ENCODE peak calls at places on chromosomes 16 and 17, in eight cellular contexts. U is IMR-90, S is tibial nerve, V is lower lobe of right lung, G is PC-3, T is lung, E is uterus, F is lower leg skin. Z is an unnamed sample.

GRCh38 chr17:57110579-57111367 is 25.7 kb downstream of the AKAP1 start:
- DNase-seq in U (peak; percentile 3), S (no peak), V (no peak), G (no peak), T (no peak), E (no peak), F (no peak), Z (no peak)

GRCh38 chr16:27314161-27314723 is 468 bp downstream of the IL4R start:
- DNase-seq in U (peak; percentile 97), S (no peak), V (peak; percentile 80), G (peak; percentile 78), T (peak; percentile 51), E (peak; percentile 76), F (peak; percentile 49), Z (no peak)

GRCh38 chr16:20740901-20741491 is 622 bp downstream of the THUMPD1 start:
- DNase-seq in U (peak; percentile 74), S (peak; percentile 72), V (peak; percentile 94), G (peak; percentile 68), T (peak; percentile 89), E (peak; percentile 89), F (peak; percentile 84), Z (peak; percentile 78)

GRCh38 chr16:17416461-17417221 is 54.1 kb downstream of the XYLT1 start:
- DNase-seq in U (peak; percentile 38), S (peak; percentile 37), V (peak; percentile 63), G (no peak), T (peak; percentile 32), E (no peak), F (peak; percentile 39), Z (no peak)

GRCh38 chr17:15048933-15049539 is 216.1 kb downstream of the PMP22 start:
- DNase-seq in U (no peak), S (no peak), V (no peak), G (no peak), T (no peak), E (no peak), F (no peak), Z (no peak)

GRCh38 chr16:9845661-9846361 is 336.4 kb downstream of the GRIN2A start:
- DNase-seq in U (no peak), S (no peak), V (no peak), G (peak; percentile 72), T (no peak), E (no peak), F (no peak), Z (no peak)

GRCh38 chr16:23391381-23392222 is 61.4 kb downstream of the COG7 start:
- DNase-seq in U (no peak), S (no peak), V (peak; percentile 74), G (no peak), T (peak; percentile 65), E (no peak), F (no peak), Z (no peak)

GRCh38 chr17:77546772-77547201 is 406.0 kb downstream of the SEC14L1 start:
- DNase-seq in U (no peak), S (no peak), V (no peak), G (no peak), T (no peak), E (peak; percentile 26), F (no peak), Z (peak; percentile 82)

GRCh38 chr17:81702934-81703746 is at the start of gene MRPL12:
- DNase-seq in U (peak; percentile 89), S (peak; percentile 90), V (peak; percentile 96), G (peak; percentile 95), T (peak; percentile 94), E (peak; percentile 89), F (peak; percentile 90), Z (peak; percentile 98)

GRCh38 chr16:68235105-68235881 is 634 bp downstream of the ESRP2 start:
- DNase-seq in U (no peak), S (no peak), V (peak; percentile 73), G (peak; percentile 22), T (no peak), E (no peak), F (no peak), Z (no peak)

GRCh38 chr16:53692146-53692545 is 11.5 kb downstream of the RPGRIP1L start:
- DNase-seq in U (no peak), S (no peak), V (no peak), G (peak; percentile 45), T (no peak), E (no peak), F (no peak), Z (no peak)

GRCh38 chr17:15431766-15432165 is 35.7 kb downstream of the CDRT4 start:
- DNase-seq in U (no peak), S (no peak), V (no peak), G (no peak), T (no peak), E (no peak), F (no peak), Z (no peak)

GRCh38 chr17:42937712-42938596 is 26.3 kb downstream of the AARSD1 start:
- DNase-seq in U (peak; percentile 64), S (peak; percentile 28), V (no peak), G (peak; percentile 59), T (peak; percentile 31), E (peak; percentile 29), F (no peak), Z (peak; percentile 42)

GRCh38 chr17:10771142-10771541 is 32.8 kb downstream of the TMEM238L start:
- DNase-seq in U (no peak), S (no peak), V (no peak), G (peak; percentile 5), T (no peak), E (no peak), F (no peak), Z (no peak)

GRCh38 chr17:10775740-10776333 is 28.1 kb downstream of the TMEM238L start:
- DNase-seq in U (no peak), S (no peak), V (no peak), G (no peak), T (no peak), E (no peak), F (no peak), Z (no peak)

GRCh38 chr17:10769840-10770239 is 34.1 kb downstream of the TMEM238L start:
- DNase-seq in U (no peak), S (no peak), V (no peak), G (no peak), T (no peak), E (no peak), F (no peak), Z (no peak)

GRCh38 chr17:10775058-10775457 is 28.8 kb downstream of the TMEM238L start:
- DNase-seq in U (no peak), S (no peak), V (no peak), G (no peak), T (no peak), E (no peak), F (no peak), Z (no peak)

DNA sequence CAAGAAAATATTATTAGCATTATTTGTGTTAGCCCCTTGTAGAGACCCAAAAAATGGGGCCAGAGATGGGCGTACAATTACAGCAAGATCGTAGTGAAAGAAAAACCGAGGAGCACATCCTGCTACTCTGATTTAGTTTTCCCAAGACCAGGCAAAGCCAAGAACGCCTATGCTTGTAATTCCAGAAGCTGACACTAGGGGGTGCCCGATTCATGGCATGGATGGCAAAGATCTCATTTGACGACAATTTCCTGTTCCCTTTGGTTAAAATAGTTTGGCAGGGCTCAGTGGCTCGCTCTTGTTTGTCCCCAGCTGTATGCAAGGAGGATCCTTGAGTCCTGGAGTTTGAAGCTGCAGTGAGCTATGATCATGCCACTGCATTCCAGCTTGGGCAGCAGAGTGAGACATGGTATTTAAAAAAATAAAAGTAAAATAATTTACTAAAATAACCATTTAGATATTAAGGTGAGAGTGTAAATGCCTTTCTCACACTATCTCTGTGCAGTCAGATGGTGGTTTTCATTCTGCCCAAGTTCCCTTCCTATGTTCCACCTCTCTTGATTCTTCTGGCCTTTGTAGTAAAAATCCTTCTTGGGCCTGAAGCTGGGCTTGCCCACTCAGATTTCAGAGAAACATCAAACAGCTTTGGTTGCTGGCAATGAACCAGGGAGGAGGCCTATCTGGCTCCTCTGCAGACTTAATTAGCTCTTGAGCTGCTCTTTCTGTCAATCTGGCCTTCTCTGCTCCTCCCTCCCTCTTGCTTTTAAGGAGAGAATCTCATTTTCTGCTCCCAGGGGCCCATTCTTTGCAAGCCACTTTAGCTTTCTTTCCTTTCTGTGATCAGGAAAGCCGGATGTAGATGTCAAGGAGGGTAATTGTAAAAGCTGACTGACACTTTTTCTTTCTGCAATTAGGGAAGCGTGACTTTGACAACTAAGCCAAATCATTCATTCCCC is 31.2 kb downstream of the TMEM238L start:
- DNase-seq in U (peak; percentile 15), S (no peak), V (no peak), G (peak; percentile 83), T (no peak), E (no peak), F (no peak), Z (no peak)
- TF ChIP-seq CTCF in U (peak; percentile 29), S (peak; percentile 47), V (peak; percentile 57), G (peak; percentile 80), T (peak; percentile 8), E (no peak), F (no peak), Z (peak; percentile 45)

DNA sequence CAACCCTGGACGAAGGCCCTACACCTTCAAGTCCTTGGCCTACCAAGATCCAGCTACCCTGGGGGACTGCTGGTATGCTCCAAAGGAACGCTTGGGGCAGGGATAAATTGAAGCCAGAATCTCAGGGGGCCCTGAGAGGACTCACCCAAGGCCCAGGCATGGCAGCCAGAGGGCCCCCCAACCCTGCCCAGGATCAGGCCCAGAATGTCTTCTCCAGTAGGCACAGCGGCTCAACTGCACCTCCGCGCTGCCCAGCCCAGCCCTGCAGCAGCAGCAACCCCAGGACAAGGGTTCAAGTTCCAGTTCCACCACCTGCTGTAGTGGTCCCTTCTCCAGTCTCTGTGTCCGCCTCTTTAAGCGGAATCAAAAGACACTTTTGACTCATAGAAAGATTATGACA is 2.2 kb downstream of the TFAP4 start:
- DNase-seq in U (no peak), S (no peak), V (no peak), G (no peak), T (no peak), E (no peak), F (no peak), Z (no peak)
- TF ChIP-seq CTCF in U (no peak), S (no peak), V (no peak), G (no peak), T (no peak), E (no peak), F (no peak), Z (no peak)

GRCh38 chr16:15486661-15487060 is 52.3 kb downstream of the BMERB1 start:
- DNase-seq in U (no peak), S (no peak), V (no peak), G (no peak), T (no peak), E (no peak), F (no peak), Z (no peak)

GRCh38 chr16:15489016-15489415 is 54.6 kb downstream of the BMERB1 start:
- DNase-seq in U (no peak), S (no peak), V (no peak), G (no peak), T (no peak), E (no peak), F (no peak), Z (no peak)

GRCh38 chr16:15485175-15485574 is 50.8 kb downstream of the BMERB1 start:
- DNase-seq in U (no peak), S (no peak), V (no peak), G (no peak), T (no peak), E (no peak), F (no peak), Z (no peak)

GRCh38 chr16:15490123-15490711 is 55.8 kb downstream of the BMERB1 start:
- DNase-seq in U (no peak), S (no peak), V (no peak), G (no peak), T (no peak), E (no peak), F (no peak), Z (no peak)

GRCh38 chr16:15487336-15488284 is 53.2 kb downstream of the BMERB1 start:
- DNase-seq in U (no peak), S (no peak), V (no peak), G (no peak), T (no peak), E (no peak), F (no peak), Z (no peak)
- TF ChIP-seq CTCF in U (no peak), S (no peak), V (no peak), G (no peak), T (no peak), E (no peak), F (no peak), Z (no peak)

GRCh38 chr16:12092347-12092882 is 115.9 kb downstream of the SNX29 start:
- DNase-seq in U (peak; percentile 95), S (no peak), V (peak; percentile 20), G (peak; percentile 48), T (peak; percentile 55), E (peak; percentile 25), F (no peak), Z (no peak)
- TF ChIP-seq CTCF in U (no peak), S (no peak), V (no peak), G (no peak), T (no peak), E (no peak), F (no peak), Z (no peak)

Z was measured in D721Med.